ENCODE peak calls at places on chromosomes 16 and 17, in four cellular contexts. One of them, this sample, is unnamed.

GRCh38 chr16:11420895-11421294 is 75.6 kb downstream of the RMI2 start:
- DNase-seq in heart right ventricle: no peak
- DNase-seq in T-helper 1 cell: no peak
- DNase-seq in DMS 273 treated with DMSO at 0.1 percent for 48 hours: no peak
- DNase-seq in this sample: no peak

GRCh38 chr16:64132686-64133085 is 989.2 kb downstream of the CDH11 start:
- DNase-seq in heart right ventricle: no peak
- DNase-seq in T-helper 1 cell: no peak
- DNase-seq in DMS 273 treated with DMSO at 0.1 percent for 48 hours: no peak
- DNase-seq in this sample: no peak

GRCh38 chr16:17282247-17282646 is 188.5 kb downstream of the XYLT1 start:
- DNase-seq in heart right ventricle: no peak
- DNase-seq in T-helper 1 cell: no peak
- DNase-seq in DMS 273 treated with DMSO at 0.1 percent for 48 hours: no peak
- DNase-seq in this sample: no peak

GRCh38 chr16:10189861-10190390 is 7.7 kb upstream of the GRIN2A start:
- DNase-seq in heart right ventricle: no peak
- DNase-seq in T-helper 1 cell: no peak
- DNase-seq in DMS 273 treated with DMSO at 0.1 percent for 48 hours: no peak
- DNase-seq in this sample: no peak

GRCh38 chr17:81049973-81050551 is 15.1 kb downstream of the BAIAP2 start:
- DNase-seq in heart right ventricle: peak; percentile 65
- DNase-seq in T-helper 1 cell: no peak
- DNase-seq in DMS 273 treated with DMSO at 0.1 percent for 48 hours: no peak
- DNase-seq in this sample: peak; percentile 48

GRCh38 chr16:85828166-85828565 is 28.7 kb downstream of the COX4I1 start:
- DNase-seq in heart right ventricle: no peak
- DNase-seq in T-helper 1 cell: no peak
- DNase-seq in DMS 273 treated with DMSO at 0.1 percent for 48 hours: no peak
- DNase-seq in this sample: no peak

GRCh38 chr17:73420897-73421296 is 109.1 kb upstream of the CDC42EP4 start:
- DNase-seq in heart right ventricle: no peak
- DNase-seq in T-helper 1 cell: no peak
- DNase-seq in DMS 273 treated with DMSO at 0.1 percent for 48 hours: no peak
- DNase-seq in this sample: peak; percentile 73

GRCh38 chr16:21253470-21253869 is 20.0 kb downstream of the ANKS4B start:
- DNase-seq in heart right ventricle: no peak
- DNase-seq in T-helper 1 cell: no peak
- DNase-seq in DMS 273 treated with DMSO at 0.1 percent for 48 hours: no peak
- DNase-seq in this sample: no peak

GRCh38 chr16:69476920-69477418 is 52.5 kb downstream of the CYB5B start:
- DNase-seq in heart right ventricle: no peak
- DNase-seq in T-helper 1 cell: no peak
- DNase-seq in DMS 273 treated with DMSO at 0.1 percent for 48 hours: no peak
- DNase-seq in this sample: no peak

GRCh38 chr16:27246439-27246838 is 22.1 kb downstream of the NSMCE1 start:
- DNase-seq in heart right ventricle: no peak
- DNase-seq in T-helper 1 cell: no peak
- DNase-seq in DMS 273 treated with DMSO at 0.1 percent for 48 hours: no peak
- DNase-seq in this sample: peak; percentile 8

GRCh38 chr17:6323626-6324356 is 111.1 kb downstream of the AIPL1 start:
- DNase-seq in heart right ventricle: no peak
- DNase-seq in T-helper 1 cell: no peak
- DNase-seq in DMS 273 treated with DMSO at 0.1 percent for 48 hours: no peak
- DNase-seq in this sample: peak; percentile 81

GRCh38 chr16:1343428-1344242 is 8.0 kb downstream of the TSR3 start:
- DNase-seq in heart right ventricle: no peak
- DNase-seq in T-helper 1 cell: no peak
- DNase-seq in DMS 273 treated with DMSO at 0.1 percent for 48 hours: no peak
- DNase-seq in this sample: no peak

GRCh38 chr16:590165-590874 is 454 bp downstream of the RAB40C start:
- DNase-seq in heart right ventricle: peak; percentile 40
- DNase-seq in T-helper 1 cell: no peak
- DNase-seq in DMS 273 treated with DMSO at 0.1 percent for 48 hours: no peak
- DNase-seq in this sample: no peak

GRCh38 chr16:89471225-89471624 is 19.1 kb downstream of the ANKRD11 start:
- DNase-seq in heart right ventricle: no peak
- DNase-seq in T-helper 1 cell: no peak
- DNase-seq in DMS 273 treated with DMSO at 0.1 percent for 48 hours: no peak
- DNase-seq in this sample: no peak

GRCh38 chr17:65783845-65784334 is 222.4 kb upstream of the AXIN2 start:
- DNase-seq in heart right ventricle: no peak
- DNase-seq in T-helper 1 cell: no peak
- DNase-seq in DMS 273 treated with DMSO at 0.1 percent for 48 hours: no peak
- DNase-seq in this sample: no peak

GRCh38 chr17:21190078-21190477 is 23.9 kb downstream of the TMEM11 start:
- DNase-seq in heart right ventricle: no peak
- DNase-seq in T-helper 1 cell: no peak
- DNase-seq in DMS 273 treated with DMSO at 0.1 percent for 48 hours: peak; percentile 46
- DNase-seq in this sample: no peak

GRCh38 chr16:49463529-49463928 is 89.9 kb downstream of the C16orf78 start:
- DNase-seq in heart right ventricle: no peak
- DNase-seq in T-helper 1 cell: peak; percentile 48
- DNase-seq in DMS 273 treated with DMSO at 0.1 percent for 48 hours: no peak
- DNase-seq in this sample: peak; percentile 26

GRCh38 chr17:17109896-17110295 is 67.6 kb downstream of the MPRIP start:
- DNase-seq in heart right ventricle: no peak
- DNase-seq in T-helper 1 cell: no peak
- DNase-seq in DMS 273 treated with DMSO at 0.1 percent for 48 hours: no peak
- DNase-seq in this sample: no peak

GRCh38 chr17:48261297-48261880 is 153.8 kb downstream of the SNX11 start:
- DNase-seq in heart right ventricle: no peak
- DNase-seq in T-helper 1 cell: no peak
- DNase-seq in DMS 273 treated with DMSO at 0.1 percent for 48 hours: no peak
- DNase-seq in this sample: peak; percentile 93

GRCh38 chr17:7887038-7887481 is 1.5 kb upstream of the CHD3 start:
- DNase-seq in heart right ventricle: no peak
- DNase-seq in T-helper 1 cell: no peak
- DNase-seq in DMS 273 treated with DMSO at 0.1 percent for 48 hours: peak; percentile 75
- DNase-seq in this sample: peak; percentile 13

GRCh38 chr16:3074860-3075545 is 9.6 kb downstream of the IL32 start:
- DNase-seq in heart right ventricle: no peak
- DNase-seq in T-helper 1 cell: peak; percentile 62
- DNase-seq in DMS 273 treated with DMSO at 0.1 percent for 48 hours: no peak
- DNase-seq in this sample: no peak

GRCh38 chr16:67226295-67226803 is 581 bp upstream of the TMEM208 start:
- DNase-seq in heart right ventricle: no peak
- DNase-seq in T-helper 1 cell: no peak
- DNase-seq in DMS 273 treated with DMSO at 0.1 percent for 48 hours: no peak
- DNase-seq in this sample: no peak

GRCh38 chr17:82884341-82884871 is 44.6 kb upstream of the ZNF750 start:
- DNase-seq in heart right ventricle: no peak
- DNase-seq in T-helper 1 cell: no peak
- DNase-seq in DMS 273 treated with DMSO at 0.1 percent for 48 hours: no peak
- DNase-seq in this sample: no peak

GRCh38 chr17:56754523-56755208 is 79.1 kb downstream of the C17orf67 start:
- DNase-seq in heart right ventricle: no peak
- DNase-seq in T-helper 1 cell: no peak
- DNase-seq in DMS 273 treated with DMSO at 0.1 percent for 48 hours: no peak
- DNase-seq in this sample: no peak

GRCh38 chr17:33949100-33949499 is 306.0 kb upstream of the CCL2 start:
- DNase-seq in heart right ventricle: no peak
- DNase-seq in T-helper 1 cell: no peak
- DNase-seq in DMS 273 treated with DMSO at 0.1 percent for 48 hours: no peak
- DNase-seq in this sample: peak; percentile 84

GRCh38 chr16:1451702-1452392 is 7.5 kb upstream of the CCDC154 start:
- DNase-seq in heart right ventricle: no peak
- DNase-seq in T-helper 1 cell: no peak
- DNase-seq in DMS 273 treated with DMSO at 0.1 percent for 48 hours: no peak
- DNase-seq in this sample: no peak

GRCh38 chr17:20141201-20141999 is 132.2 kb downstream of the SPECC1 start:
- DNase-seq in heart right ventricle: no peak
- DNase-seq in T-helper 1 cell: no peak
- DNase-seq in DMS 273 treated with DMSO at 0.1 percent for 48 hours: no peak
- DNase-seq in this sample: no peak

GRCh38 chr17:40360091-40360490 is 4.4 kb downstream of the GJD3 start:
- DNase-seq in heart right ventricle: no peak
- DNase-seq in T-helper 1 cell: no peak
- DNase-seq in DMS 273 treated with DMSO at 0.1 percent for 48 hours: no peak
- DNase-seq in this sample: no peak

GRCh38 chr16:74984194-74984669 is 691 bp downstream of the WDR59 start:
- DNase-seq in heart right ventricle: no peak
- DNase-seq in T-helper 1 cell: no peak
- DNase-seq in DMS 273 treated with DMSO at 0.1 percent for 48 hours: no peak
- DNase-seq in this sample: no peak

GRCh38 chr17:13153036-13153435 is 135.2 kb upstream of the ELAC2 start:
- DNase-seq in heart right ventricle: no peak
- DNase-seq in T-helper 1 cell: no peak
- DNase-seq in DMS 273 treated with DMSO at 0.1 percent for 48 hours: no peak
- DNase-seq in this sample: no peak

GRCh38 chr17:62064029-62064790 is 868 bp downstream of the MED13 start:
- DNase-seq in heart right ventricle: no peak
- DNase-seq in T-helper 1 cell: no peak
- DNase-seq in DMS 273 treated with DMSO at 0.1 percent for 48 hours: no peak
- DNase-seq in this sample: no peak

GRCh38 chr17:9195961-9196668 is 174.8 kb downstream of the NTN1 start:
- DNase-seq in heart right ventricle: no peak
- DNase-seq in T-helper 1 cell: no peak
- DNase-seq in DMS 273 treated with DMSO at 0.1 percent for 48 hours: no peak
- DNase-seq in this sample: peak; percentile 84

GRCh38 chr16:6081320-6081976 is 983.9 kb upstream of the EEF2KMT start:
- DNase-seq in heart right ventricle: no peak
- DNase-seq in T-helper 1 cell: no peak
- DNase-seq in DMS 273 treated with DMSO at 0.1 percent for 48 hours: no peak
- DNase-seq in this sample: peak; percentile 68